ENCODE peak calls at places on chromosomes 5 and 9, in eight cellular contexts. K is endodermal cell, W is heart left ventricle, C is lower lobe of right lung, T is thyroid gland, U is IMR-90, A is gastrocnemius medialis, J is tibial nerve. O is an unnamed sample. For H3K36me3 and H3K4me1, the result is how much of the 10 kb centered on the place peaks cover.

GRCh38 chr5:1312993-1313833 is 18.3 kb upstream of the TERT start:
- DNase-seq in W (no peak), C (peak), K (peak), J (no peak), U (no peak), A (no peak), T (no peak), O (no peak)

GRCh38 chr5:116494784-116495480 is 79.7 kb downstream of the SEMA6A start:
- DNase-seq in U (no peak), A (no peak), J (no peak), K (peak), W (no peak), C (no peak), T (no peak), O (no peak)

GRCh38 chr5:56641635-56642255 is 173.6 kb upstream of the MAP3K1 start:
- DNase-seq in J (no peak), A (no peak), T (peak), C (no peak), U (no peak), K (no peak), W (no peak), O (no peak)

GRCh38 chr9:124110307-124110915 is 98.8 kb downstream of the LHX2 start:
- DNase-seq in U (peak), J (peak), K (peak), C (no peak), T (peak), A (no peak), W (peak), O (peak)

GRCh38 chr9:959914-960313 is 16.5 kb upstream of the DMRT3 start:
- DNase-seq in J (no peak), C (no peak), A (no peak), U (no peak), K (no peak), T (peak), W (no peak), O (no peak)

GRCh38 chr5:74667396-74667795 is 17.6 kb upstream of the HEXB start:
- DNase-seq in K (no peak), U (peak), W (no peak), A (no peak), C (no peak), T (no peak), J (no peak), O (peak)

GRCh38 chr9:92030367-92030766 is 80.3 kb upstream of the ROR2 start:
- DNase-seq in C (no peak), J (no peak), K (no peak), W (no peak), T (no peak), A (no peak), U (no peak), O (no peak)

GRCh38 chr9:132782106-132782505 is 96.0 kb downstream of the AK8 start:
- DNase-seq in J (no peak), T (no peak), K (peak), U (no peak), A (no peak), W (no peak), C (no peak), O (no peak)

GRCh38 chr5:88688242-88688959 is 194.6 kb downstream of the MEF2C start:
- DNase-seq in W (no peak), A (no peak), T (no peak), K (no peak), U (no peak), J (no peak), C (no peak), O (no peak)

GRCh38 chr9:130043654-130044623 is 950 bp upstream of the FNBP1 start:
- DNase-seq in J (peak), U (peak), K (no peak), C (no peak), T (peak), A (peak), W (peak), O (peak)

GRCh38 chr5:155343468-155343867 is 329.9 kb downstream of the KIF4B start:
- DNase-seq in A (no peak), J (no peak), C (no peak), T (no peak), U (no peak), W (no peak), K (no peak), O (no peak)

GRCh38 chr9:108683245-108683644 is 172.5 kb downstream of the ACTL7B start:
- DNase-seq in T (no peak), J (no peak), A (no peak), U (no peak), C (no peak), K (no peak), W (no peak), O (no peak)

GRCh38 chr5:180090769-180091546 is 19.4 kb upstream of the RNF130 start:
- DNase-seq in K (peak), A (no peak), J (no peak), T (peak), C (no peak), U (peak), W (no peak), O (peak)

GRCh38 chr5:114255275-114255674 is 106.6 kb upstream of the KCNN2 start:
- DNase-seq in A (no peak), W (no peak), C (no peak), T (no peak), J (no peak), U (no peak), K (peak), O (no peak)

GRCh38 chr5:157456301-157456700 is 3.7 kb upstream of the NIPAL4 start:
- DNase-seq in A (no peak), C (no peak), T (no peak), U (no peak), J (no peak), W (no peak), K (no peak), O (no peak)

GRCh38 chr5:179345429-179346321 is at the start of gene ADAMTS2:
- DNase-seq in C (peak), W (peak), K (peak), T (no peak), U (peak), A (no peak), J (peak), O (peak)

GRCh38 chr5:172758077-172758835 is 12.7 kb downstream of the DUSP1 start:
- DNase-seq in K (peak), A (no peak), W (no peak), U (peak), J (no peak), C (no peak), T (no peak), O (no peak)

GRCh38 chr9:129311638-129312037 is 133.6 kb upstream of the IER5L start:
- DNase-seq in T (no peak), A (no peak), J (peak), K (no peak), C (peak), W (no peak), U (no peak), O (no peak)

GRCh38 chr9:116149844-116150243 is 3.7 kb upstream of the PAPPA start:
- DNase-seq in U (no peak), W (no peak), K (peak), A (no peak), C (no peak), J (no peak), T (peak), O (peak)

GRCh38 chr5:160129841-160130240 is 10.6 kb upstream of the PWWP2A start:
- DNase-seq in K (no peak), U (peak), J (no peak), T (no peak), W (no peak), C (no peak), A (no peak), O (no peak)

GRCh38 chr9:79670269-79670961 is 98.7 kb downstream of the TLE4 start:
- DNase-seq in T (no peak), U (peak), W (no peak), A (no peak), J (no peak), K (no peak), C (no peak), O (no peak)

GRCh38 chr5:53917095-53917494 is 356.7 kb downstream of the NDUFS4 start:
- DNase-seq in J (no peak), T (no peak), A (no peak), K (no peak), W (no peak), C (no peak), U (peak), O (peak)

GRCh38 chr5:144598451-144599068 is 427.9 kb downstream of the KCTD16 start:
- DNase-seq in K (peak), T (peak), J (no peak), A (no peak), U (no peak), W (peak), C (no peak), O (no peak)

GRCh38 chr5:6674421-6674820 is 38.8 kb upstream of the TENT4A start:
- DNase-seq in J (no peak), T (no peak), C (no peak), A (no peak), K (no peak), W (no peak), U (no peak), O (no peak)

GRCh38 chr5:123423278-123424149 is at the start of gene CEP120:
- DNase-seq in A (peak), J (peak), K (peak), C (peak), T (peak), U (peak), W (peak), O (peak)

GRCh38 chr5:38497946-38498345 is 58.5 kb downstream of the LIFR start:
- DNase-seq in U (peak), K (peak), J (no peak), T (no peak), A (no peak), C (no peak), W (no peak), O (peak)

GRCh38 chr5:72586788-72587530 is 79.7 kb upstream of the ZNF366 start:
- DNase-seq in U (peak), A (no peak), K (no peak), W (no peak), T (no peak), C (no peak), J (no peak), O (peak)

GRCh38 chr5:32400394-32400793 is 44.1 kb downstream of the ZFR start:
- DNase-seq in T (no peak), C (no peak), A (no peak), J (no peak), W (no peak), K (no peak), U (no peak), O (no peak)
- H3K36me3 ChIP-seq in T (half or more), C (half or more), A (under half), J (under half), W (half or more), K (half or more), U (half or more), O (half or more)

GRCh38 chr9:19481971-19482404 is 73.2 kb downstream of the ACER2 start:
- DNase-seq in C (no peak), T (no peak), A (no peak), U (no peak), J (no peak), K (peak), W (no peak), O (no peak)

GRCh38 chr9:19481471-19481870 is 72.7 kb downstream of the ACER2 start:
- DNase-seq in K (peak), C (no peak), A (no peak), W (peak), J (no peak), T (no peak), U (no peak), O (no peak)

GRCh38 chr9:19485193-19485592 is 76.4 kb downstream of the ACER2 start:
- DNase-seq in C (no peak), A (no peak), K (no peak), U (no peak), T (no peak), W (no peak), J (no peak), O (no peak)

GRCh38 chr9:19486803-19487202 is 78.0 kb downstream of the ACER2 start:
- DNase-seq in T (no peak), C (no peak), J (no peak), A (no peak), K (no peak), W (no peak), U (no peak), O (no peak)

DNA sequence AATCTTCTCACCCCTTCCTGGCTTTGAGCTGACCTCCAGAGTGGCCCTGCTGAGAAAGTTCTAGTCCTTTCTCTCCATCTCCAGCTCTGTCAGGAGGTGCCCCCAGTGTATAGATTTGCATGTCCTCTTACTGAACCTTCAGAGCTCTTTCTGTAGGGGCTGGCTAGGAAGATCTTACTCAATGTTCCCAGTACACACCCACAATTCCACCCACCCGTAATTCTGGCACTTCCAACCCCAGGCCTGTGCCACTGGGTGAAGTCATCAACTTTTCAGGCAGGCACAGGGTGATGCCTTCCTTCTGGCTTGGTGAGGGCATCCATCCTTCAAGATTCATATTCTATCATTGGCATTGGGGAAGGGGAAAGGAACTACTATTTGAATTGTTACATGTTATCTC is 75.9 kb downstream of the ACER2 start:
- DNase-seq in C (no peak), T (no peak), W (no peak), A (no peak), J (no peak), K (no peak), U (no peak), O (no peak)
- H3K4me1 ChIP-seq in C (under half), T (under half), W (under half), A (under half), J (under half), K (under half), U (under half), O (under half)

GRCh38 chr9:118570076-118570475 is 799.2 kb downstream of the BRINP1 start:
- DNase-seq in U (no peak), T (no peak), C (no peak), K (peak), J (no peak), A (no peak), W (no peak), O (no peak)
- H3K36me3 ChIP-seq in U (under half), T (under half), C (under half), K (under half), J (under half), A (under half), W (under half), O (under half)

GRCh38 chr5:176637556-176637955 is 7.1 kb downstream of the EIF4E1B start:
- DNase-seq in A (no peak), T (no peak), U (no peak), W (no peak), J (no peak), C (no peak), K (peak), O (no peak)
- H3K4me1 ChIP-seq in A (under half), T (under half), U (under half), W (under half), J (under half), C (under half), K (under half), O (under half)

DNA sequence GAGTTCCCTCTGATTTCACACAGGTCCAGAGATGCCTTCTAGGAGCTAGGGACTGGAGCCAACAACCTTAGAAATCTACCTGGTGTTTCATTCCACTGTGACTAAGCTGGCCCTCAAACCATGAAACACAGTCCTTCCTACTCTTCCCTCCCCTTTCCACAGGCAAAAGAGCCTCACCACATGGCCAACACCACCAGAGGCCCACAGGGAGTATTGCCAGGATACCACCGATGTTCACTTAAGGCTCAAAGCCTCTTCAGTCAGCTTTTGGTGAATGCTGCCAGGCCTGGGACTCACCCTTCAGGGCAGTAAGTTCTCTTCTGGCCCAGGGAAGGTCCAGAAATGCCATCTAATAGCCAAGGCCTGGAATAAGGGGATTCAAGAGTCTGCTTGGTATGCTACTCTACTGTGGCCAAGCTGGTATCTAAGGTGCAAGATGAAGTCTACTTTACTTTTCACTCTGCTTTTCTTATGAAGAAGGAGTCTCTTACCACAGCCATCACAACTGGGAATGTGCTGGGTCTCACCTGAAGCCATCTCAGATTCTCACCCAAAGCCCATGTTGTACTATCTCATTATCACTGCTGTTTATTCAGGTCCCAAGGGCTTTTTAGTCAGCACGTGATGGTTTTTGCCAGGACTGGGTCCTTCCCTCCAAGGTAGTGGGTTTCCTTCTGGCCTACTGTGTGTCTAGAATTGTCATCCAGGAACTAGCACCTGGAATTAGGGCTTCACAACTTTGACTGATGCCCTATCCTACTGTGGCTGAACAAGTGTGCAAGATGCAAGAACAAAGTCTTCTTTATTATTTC is 1018.4 kb downstream of the TAF11L14 start:
- DNase-seq in K (peak), T (no peak), J (no peak), C (no peak), W (no peak), A (no peak), U (no peak), O (no peak)
- H3K36me3 ChIP-seq in K (half or more), T (under half), J (under half), C (under half), W (under half), A (under half), U (under half), O (under half)

DNA sequence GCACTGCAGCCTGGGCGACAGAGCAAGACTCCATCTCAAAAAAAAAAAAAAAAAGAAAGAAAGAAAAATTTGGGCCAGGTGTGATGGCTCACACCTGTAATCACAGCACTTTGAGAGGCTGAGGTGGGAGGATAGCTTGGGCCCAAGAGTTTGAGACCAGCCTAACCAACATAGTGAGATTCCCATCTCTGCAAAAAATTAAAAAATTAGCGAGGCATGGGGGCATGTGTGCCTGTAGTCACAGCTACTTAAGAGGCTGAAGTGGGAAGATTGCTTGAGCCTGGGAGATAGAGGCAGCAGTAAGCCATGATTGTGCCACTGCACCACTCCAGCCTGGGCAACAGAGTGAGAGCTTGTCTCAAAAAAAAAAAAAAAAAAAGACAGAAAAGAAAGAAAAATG is 2.9 kb upstream of the SIT1 start:
- DNase-seq in K (no peak), J (no peak), U (no peak), W (no peak), C (no peak), T (no peak), A (no peak), O (no peak)
- H3K4me1 ChIP-seq in K (under half), J (under half), U (under half), W (under half), C (under half), T (under half), A (under half), O (half or more)

DNA sequence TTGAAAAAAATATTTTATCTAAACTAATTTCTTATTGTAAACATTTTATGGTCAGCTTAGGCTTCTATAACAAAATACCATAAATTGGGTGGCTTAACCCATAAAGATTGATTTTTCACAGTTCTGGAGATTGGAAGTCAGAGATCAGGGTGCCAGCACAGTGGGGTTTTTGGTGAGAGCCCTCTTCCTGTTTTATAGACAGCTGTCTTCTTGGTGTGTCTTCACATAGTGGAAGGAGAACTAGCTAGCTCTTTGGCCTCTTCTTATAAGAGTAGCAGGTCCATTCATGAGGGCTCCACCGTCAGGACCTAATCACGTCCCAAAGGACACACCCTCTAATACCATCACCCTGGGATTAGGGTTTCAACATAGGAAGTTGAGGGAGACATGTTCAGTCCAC is 26.6 kb downstream of the OTULINL start:
- DNase-seq in U (no peak), K (no peak), A (no peak), T (no peak), W (no peak), C (no peak), J (no peak), O (no peak)
- H3K36me3 ChIP-seq in U (under half), K (under half), A (under half), T (under half), W (under half), C (under half), J (under half), O (under half)

GRCh38 chr5:9126490-9126889 is 419.4 kb downstream of the SEMA5A start:
- DNase-seq in A (no peak), T (no peak), C (no peak), U (no peak), J (no peak), W (no peak), K (no peak), O (no peak)
- H3K4me1 ChIP-seq in A (under half), T (under half), C (under half), U (under half), J (under half), W (under half), K (under half), O (under half)

DNA sequence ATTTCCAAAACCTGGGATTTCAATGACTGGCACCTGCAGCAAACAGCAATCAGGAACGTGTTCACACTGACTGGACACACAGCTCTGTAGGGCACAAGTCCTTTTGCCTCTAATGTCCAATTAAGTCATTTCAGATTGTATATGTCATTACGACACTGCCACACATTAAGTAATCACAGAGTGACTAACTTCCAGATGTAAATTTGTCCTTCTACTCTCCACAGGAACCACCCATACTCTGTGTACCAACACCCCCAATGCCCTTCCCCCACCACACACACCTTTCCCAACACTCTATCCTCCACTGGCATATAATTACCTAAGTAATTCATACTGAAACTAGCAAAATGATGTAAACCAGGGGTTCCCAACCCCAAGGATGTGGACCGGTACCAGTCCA is 30.5 kb downstream of the LARS1 start:
- DNase-seq in K (no peak), C (no peak), W (no peak), A (no peak), U (no peak), T (no peak), J (no peak), O (no peak)
- H3K36me3 ChIP-seq in K (half or more), C (half or more), W (half or more), A (under half), U (under half), T (under half), J (under half), O (half or more)

O was measured in adipocyte.